ENCODE peak calls at places on chromosomes 12 and 14, in five cellular contexts. O is mucosa of descending colon, M is uterus, H is fibroblast of pulmonary artery, Y is fibroblast of the aortic adventitia. P is an unnamed sample.

GRCh38 chr14:82854851-82855250 is 1321.2 kb upstream of the SEL1L start:
- DNase-seq in O (no peak), M (no peak), H (no peak), Y (no peak), P (peak)

GRCh38 chr12:120631097-120631496 is 9.3 kb upstream of the CABP1 start:
- DNase-seq in O (no peak), M (no peak), H (no peak), Y (no peak), P (no peak)

GRCh38 chr12:116123511-116124258 is 153.8 kb downstream of the MED13L start:
- DNase-seq in O (no peak), M (no peak), H (peak), Y (peak), P (peak)

GRCh38 chr12:123780956-123781355 is 18.9 kb downstream of the DNAH10 start:
- DNase-seq in O (no peak), M (no peak), H (no peak), Y (no peak), P (no peak)

GRCh38 chr14:90273532-90273931 is 17.2 kb downstream of the PSMC1 start:
- DNase-seq in O (no peak), M (no peak), H (no peak), Y (peak), P (no peak)

GRCh38 chr12:3432176-3432742 is 58.7 kb upstream of the PRMT8 start:
- DNase-seq in O (no peak), M (no peak), H (peak), Y (no peak), P (no peak)

GRCh38 chr14:23425169-23425568 is 10.3 kb downstream of the MYH7 start:
- DNase-seq in O (no peak), M (no peak), H (no peak), Y (no peak), P (no peak)

GRCh38 chr14:68544150-68544892 is 248.5 kb downstream of the ZFP36L1 start:
- DNase-seq in O (no peak), M (peak), H (peak), Y (peak), P (no peak)

GRCh38 chr12:112796067-112796466 is 4.5 kb downstream of the RPH3A start:
- DNase-seq in O (no peak), M (no peak), H (no peak), Y (no peak), P (no peak)

GRCh38 chr12:111268738-111269572 is 99.9 kb downstream of the PHETA1 start:
- DNase-seq in O (no peak), M (no peak), H (no peak), Y (no peak), P (no peak)

GRCh38 chr12:132506730-132507538 is 17.0 kb downstream of the FBRSL1 start:
- DNase-seq in O (peak), M (peak), H (peak), Y (peak), P (peak)

GRCh38 chr14:55389330-55389729 is 22.3 kb downstream of the ATG14 start:
- DNase-seq in O (no peak), M (no peak), H (peak), Y (peak), P (no peak)

GRCh38 chr14:22472935-22473854 is 115.8 kb downstream of the DAD1 start:
- DNase-seq in O (no peak), M (no peak), H (peak), Y (peak), P (no peak)

GRCh38 chr12:105224399-105224798 is 11.6 kb downstream of the APPL2 start:
- DNase-seq in O (no peak), M (no peak), H (no peak), Y (no peak), P (no peak)

GRCh38 chr12:52984136-52984535 is 22.1 kb upstream of the EIF4B start:
- DNase-seq in O (no peak), M (no peak), H (no peak), Y (no peak), P (no peak)
- TF ChIP-seq CTCF in O (no peak), M (no peak), H (peak), Y (no peak), P (peak)

DNA sequence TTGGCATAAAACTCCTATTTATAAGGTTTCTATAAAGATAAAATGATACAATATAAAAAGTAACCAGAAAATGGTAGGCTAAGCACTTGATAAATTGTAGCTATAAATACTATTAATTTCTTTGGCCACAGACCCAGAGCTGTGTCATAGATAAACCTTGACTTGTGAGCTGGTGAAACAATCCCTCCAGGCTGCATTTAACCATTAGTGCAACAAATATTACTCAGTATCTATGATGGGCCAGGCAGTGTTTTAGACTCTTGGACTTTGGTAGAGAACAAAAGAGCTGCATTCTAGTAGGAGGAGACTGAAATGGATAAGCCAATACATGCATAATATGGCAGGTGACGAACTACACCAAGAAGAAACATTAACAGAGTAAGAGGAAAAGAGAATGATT is 178.1 kb downstream of the BTG1 start:
- DNase-seq in O (no peak), M (no peak), H (no peak), Y (peak), P (no peak)
- H3K4me3 ChIP-seq in O (no peak), M (no peak), H (no peak), Y (no peak), P (no peak)

DNA sequence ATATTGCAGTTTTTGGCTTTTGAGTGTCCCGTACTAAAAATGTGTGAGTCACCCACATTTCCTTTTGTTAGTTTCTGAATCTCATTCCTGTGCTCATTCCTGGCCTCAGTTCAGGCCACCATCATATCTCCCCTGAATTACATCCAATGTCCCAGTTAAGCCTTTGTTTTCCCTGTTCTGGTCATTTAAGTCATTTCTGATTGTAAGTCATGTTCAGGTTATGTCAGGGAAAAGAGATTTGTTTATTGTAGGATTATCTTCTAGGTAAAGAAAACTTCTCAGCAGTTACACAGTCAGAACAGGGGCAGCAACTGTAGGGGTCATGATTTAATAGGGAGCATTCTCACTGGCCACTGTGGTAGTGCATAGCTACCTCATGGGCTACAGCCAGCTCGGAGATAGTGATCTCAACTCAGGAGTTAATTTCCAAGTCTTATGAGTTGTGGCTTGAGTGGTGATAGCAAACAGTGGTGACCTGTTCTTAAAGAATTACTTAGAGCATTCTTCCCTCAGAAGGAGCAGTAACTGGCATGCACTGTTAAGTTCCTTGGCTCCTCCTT is 6.7 kb downstream of the DDX47 start:
- DNase-seq in O (no peak), M (peak), H (peak), Y (peak), P (peak)
- TF ChIP-seq CTCF in O (no peak), M (no peak), H (no peak), Y (peak), P (no peak)

DNA sequence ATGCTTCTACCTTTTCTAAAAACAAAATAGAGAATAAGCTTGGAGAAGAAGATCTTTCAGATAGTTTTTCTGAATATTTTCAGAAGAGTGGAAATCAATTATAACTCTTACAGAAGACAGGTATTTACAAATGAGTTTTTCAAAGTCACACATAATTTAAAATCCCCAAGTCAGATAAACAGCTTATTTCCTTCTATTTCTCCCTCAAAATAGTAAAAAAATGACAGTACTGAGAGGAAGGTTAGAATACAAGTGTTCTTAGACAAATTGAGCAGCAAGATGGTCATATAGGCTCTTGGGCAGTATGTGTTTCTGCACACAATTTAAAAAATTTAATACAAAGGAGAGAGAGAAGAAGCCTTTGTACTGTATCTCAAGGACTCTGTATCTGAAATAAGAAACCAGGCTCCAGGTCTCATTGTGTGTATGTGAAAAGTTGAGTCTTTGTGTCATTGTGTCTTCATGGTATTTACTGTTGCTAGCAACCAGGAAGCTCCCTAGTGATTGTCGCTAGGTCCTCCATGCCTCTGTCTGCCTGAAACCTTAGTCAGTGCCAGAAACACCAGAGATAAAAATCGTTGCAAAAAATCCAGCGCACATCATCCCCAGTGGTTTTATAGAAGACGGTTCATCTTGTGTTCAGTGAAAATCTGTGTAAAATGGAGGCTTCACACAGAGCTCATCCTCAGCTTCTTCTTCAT is 12.9 kb upstream of the TUBA1A start:
- DNase-seq in O (no peak), M (peak), H (peak), Y (peak), P (peak)
- H3K4me3 ChIP-seq in O (no peak), M (peak), H (no peak), Y (no peak), P (no peak)

GRCh38 chr14:105398044-105398725 is at the start of gene TEX22:
- DNase-seq in O (peak), M (peak), H (peak), Y (peak), P (peak)

GRCh38 chr14:105399441-105399775 is 1.1 kb downstream of the TEX22 start:
- DNase-seq in O (peak), M (no peak), H (no peak), Y (no peak), P (no peak)

GRCh38 chr14:105398726-105399440 is 545 bp downstream of the TEX22 start:
- DNase-seq in O (no peak), M (no peak), H (peak), Y (no peak), P (no peak)

GRCh38 chr14:105395538-105395854 is 2.8 kb upstream of the TEX22 start:
- DNase-seq in O (peak), M (no peak), H (no peak), Y (no peak), P (no peak)

GRCh38 chr14:105397350-105397931 is 897 bp upstream of the TEX22 start:
- DNase-seq in O (peak), M (no peak), H (no peak), Y (no peak), P (no peak)
- TF ChIP-seq CTCF in O (no peak), M (no peak), H (no peak), Y (no peak), P (no peak)

GRCh38 chr12:113899844-113900471 is 66.2 kb downstream of the RBM19 start:
- DNase-seq in O (no peak), M (no peak), H (no peak), Y (no peak), P (no peak)
- H3K4me3 ChIP-seq in O (no peak), M (no peak), H (no peak), Y (no peak), P (no peak)

GRCh38 chr14:97369901-97370300 is 572.7 kb downstream of the VRK1 start:
- DNase-seq in O (no peak), M (no peak), H (no peak), Y (no peak), P (no peak)
- TF ChIP-seq CTCF in O (no peak), M (no peak), H (no peak), Y (no peak), P (no peak)

GRCh38 chr12:108633534-108634224 is at the start of gene SELPLG:
- DNase-seq in O (peak), M (no peak), H (no peak), Y (no peak), P (no peak)
- H3K4me3 ChIP-seq in O (no peak), M (no peak), H (no peak), Y (no peak), P (no peak)